ENCODE peak calls at places on chromosomes 11 and 22, in five cellular contexts. G is neural progenitor cell, R is left ventricle myocardium inferior, P is RWPE2, V is esophagus squamous epithelium. F is an unnamed sample.

GRCh38 chr11:76524461-76524860 is 79.6 kb downstream of the EMSY start:
- DNase-seq in R (no peak), G (no peak), P (no peak), V (no peak), F (no peak)

GRCh38 chr11:130908770-130909625 is 7.3 kb downstream of the SNX19 start:
- DNase-seq in V (no peak), R (no peak), P (no peak), G (no peak), F (no peak)

GRCh38 chr11:69979632-69980031 is 98.5 kb upstream of the ANO1 start:
- DNase-seq in V (no peak), P (no peak), G (no peak), R (no peak), F (no peak)

GRCh38 chr22:36660510-36660840 is 43.1 kb downstream of the CACNG2 start:
- DNase-seq in R (no peak), G (no peak), P (no peak), V (no peak), F (no peak)

GRCh38 chr11:36403661-36404060 is 106.4 kb downstream of the TRAF6 start:
- DNase-seq in G (no peak), V (no peak), R (no peak), P (no peak), F (no peak)

GRCh38 chr11:118699508-118700220 is 20.2 kb upstream of the TREH start:
- DNase-seq in R (no peak), G (no peak), P (no peak), V (no peak), F (no peak)

GRCh38 chr11:65436412-65437032 is 13.9 kb downstream of the NEAT1 start:
- DNase-seq in G (no peak), P (no peak), V (no peak), R (no peak), F (no peak)

GRCh38 chr11:114377612-114378267 is 22.6 kb downstream of the C11orf71 start:
- DNase-seq in G (no peak), P (no peak), V (no peak), R (no peak), F (no peak)

GRCh38 chr11:105466582-105467228 is 143.2 kb upstream of the GRIA4 start:
- DNase-seq in R (no peak), P (peak; percentile 72), G (no peak), V (no peak), F (no peak)

GRCh38 chr11:76591416-76591815 is 79.1 kb downstream of the LRRC32 start:
- DNase-seq in G (no peak), P (no peak), R (no peak), V (no peak), F (no peak)

GRCh38 chr22:46047841-46048595 is 71.1 kb upstream of the WNT7B start:
- DNase-seq in V (no peak), G (no peak), R (peak; percentile 44), P (peak; percentile 34), F (no peak)

GRCh38 chr11:75465701-75466531 is 32.9 kb upstream of the KLHL35 start:
- DNase-seq in G (peak; percentile 64), P (no peak), R (no peak), V (no peak), F (peak; percentile 41)

GRCh38 chr11:65615950-65616574 is 486 bp downstream of the PCNX3 start:
- DNase-seq in R (peak; percentile 58), V (no peak), P (no peak), G (peak; percentile 69), F (peak; percentile 69)

GRCh38 chr11:67640021-67640757 is 626 bp upstream of the TBX10 start:
- DNase-seq in G (peak; percentile 85), V (no peak), R (no peak), P (peak; percentile 60), F (peak; percentile 82)

GRCh38 chr11:120710354-120711187 is 199.0 kb downstream of the GRIK4 start:
- DNase-seq in R (no peak), P (peak; percentile 80), V (no peak), G (peak; percentile 72), F (no peak)

GRCh38 chr11:120712014-120712413 is 200.5 kb downstream of the GRIK4 start:
- DNase-seq in V (no peak), P (no peak), G (no peak), R (no peak), F (no peak)

GRCh38 chr11:120714448-120714847 is 202.9 kb downstream of the GRIK4 start:
- DNase-seq in V (no peak), G (no peak), R (no peak), P (no peak), F (no peak)

GRCh38 chr11:120715239-120715638 is 203.7 kb downstream of the GRIK4 start:
- DNase-seq in P (no peak), R (no peak), V (no peak), G (peak; percentile 37), F (no peak)

DNA sequence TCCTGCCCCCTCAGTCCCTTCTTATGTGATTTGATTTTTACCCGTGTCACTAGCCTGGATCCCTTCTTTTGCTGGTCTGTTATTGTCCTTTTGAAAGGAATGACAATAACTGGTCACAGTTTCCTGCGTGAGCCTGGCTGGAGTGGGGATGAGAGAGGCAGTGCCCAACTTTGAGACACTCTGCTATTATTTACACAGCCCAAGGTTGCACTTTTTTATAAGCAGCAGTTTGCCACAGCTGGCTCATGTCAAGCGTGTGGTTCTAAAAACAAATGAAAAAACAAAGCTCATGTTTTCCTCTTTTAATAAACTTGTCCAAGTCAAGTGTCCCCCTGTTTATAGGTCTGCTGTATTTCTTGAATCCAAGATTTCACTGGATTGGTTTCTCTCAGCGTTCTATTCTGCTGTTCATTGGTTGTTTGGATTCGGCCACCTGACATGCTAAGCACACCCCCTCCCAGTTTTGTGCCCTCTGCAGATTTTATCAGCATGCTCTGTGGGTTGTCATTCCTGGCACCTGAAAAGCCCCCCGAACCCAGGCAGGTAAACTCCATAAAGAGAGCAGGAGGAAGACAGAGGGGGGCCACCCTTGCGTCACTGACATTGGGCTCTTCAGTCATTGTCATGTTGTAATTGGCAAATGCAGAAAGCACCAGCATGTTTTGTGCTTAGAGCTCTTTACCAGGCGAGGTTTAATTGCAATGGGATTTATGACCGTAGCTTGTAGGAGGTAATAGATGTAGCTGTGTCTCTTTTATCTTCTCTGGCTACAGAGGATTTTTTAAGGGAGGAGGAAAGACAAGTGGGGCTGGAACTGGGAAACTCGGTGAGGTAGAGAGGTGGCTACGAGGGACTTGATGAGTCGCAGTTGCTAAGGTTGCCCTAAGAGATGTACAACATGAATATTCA is 201.6 kb downstream of the GRIK4 start:
- DNase-seq in P (no peak), R (no peak), G (no peak), V (no peak), F (no peak)
- H3K27ac ChIP-seq in P (no peak overlapping the region), R (no peak overlapping the region), G (no peak overlapping the region), V (no peak overlapping the region), F (no peak overlapping the region)

GRCh38 chr22:47335958-47336357 is 573.5 kb downstream of the TBC1D22A start:
- DNase-seq in V (no peak), G (no peak), P (no peak), R (no peak), F (no peak)
- H3K9me3 ChIP-seq in V (no peaks in the 10 kb centered on the region), G (peaks cover 25% of the 10 kb centered on the region), P (peaks cover 2% of the 10 kb centered on the region), R (peaks cover 11% of the 10 kb centered on the region), F (no peaks in the 10 kb centered on the region)

DNA sequence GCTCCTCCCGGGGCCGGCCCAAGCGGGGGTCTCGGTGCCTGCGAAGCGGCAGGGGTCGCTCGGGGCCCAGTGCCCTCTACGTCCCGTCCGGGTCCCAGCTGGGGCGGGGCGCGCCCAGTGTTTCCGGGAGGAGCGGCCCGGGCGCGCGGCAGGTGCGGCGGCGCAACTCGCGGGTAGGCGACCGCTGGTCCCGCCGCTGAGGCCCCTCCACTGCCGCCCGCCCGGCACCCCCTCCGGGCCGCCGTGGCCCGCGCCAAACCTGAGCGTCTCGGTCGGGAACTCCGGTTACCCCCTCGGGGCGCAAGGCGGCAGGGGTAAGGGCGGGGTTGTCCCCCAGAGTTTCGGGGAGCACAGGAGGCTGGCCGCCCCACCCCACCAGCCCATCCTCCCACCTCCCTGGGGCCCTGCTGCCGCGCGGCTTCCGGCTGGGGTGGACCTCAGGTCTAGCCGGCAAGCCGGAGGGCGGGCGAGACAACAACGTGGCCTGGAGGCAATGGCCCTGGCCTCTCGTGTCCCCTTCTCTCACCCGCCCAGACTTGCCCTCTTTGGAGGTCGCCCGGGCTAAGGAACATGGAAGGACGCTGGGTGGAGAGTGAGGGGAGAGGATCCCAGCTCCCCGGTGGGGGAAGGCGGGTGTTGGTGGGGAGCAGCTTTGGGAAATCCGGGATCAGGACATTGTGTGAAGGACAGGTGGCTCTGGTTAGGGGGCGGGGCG is 416 bp upstream of the CRACR2B start:
- DNase-seq in V (no peak), G (peak; percentile 73), P (no peak), R (no peak), F (peak; percentile 94)
- H3K27ac ChIP-seq in V (peak overlapping the region; percentile 26), G (no peak overlapping the region), P (no peak overlapping the region), R (peak overlapping the region; percentile 92), F (peak overlapping the region; percentile 97)

DNA sequence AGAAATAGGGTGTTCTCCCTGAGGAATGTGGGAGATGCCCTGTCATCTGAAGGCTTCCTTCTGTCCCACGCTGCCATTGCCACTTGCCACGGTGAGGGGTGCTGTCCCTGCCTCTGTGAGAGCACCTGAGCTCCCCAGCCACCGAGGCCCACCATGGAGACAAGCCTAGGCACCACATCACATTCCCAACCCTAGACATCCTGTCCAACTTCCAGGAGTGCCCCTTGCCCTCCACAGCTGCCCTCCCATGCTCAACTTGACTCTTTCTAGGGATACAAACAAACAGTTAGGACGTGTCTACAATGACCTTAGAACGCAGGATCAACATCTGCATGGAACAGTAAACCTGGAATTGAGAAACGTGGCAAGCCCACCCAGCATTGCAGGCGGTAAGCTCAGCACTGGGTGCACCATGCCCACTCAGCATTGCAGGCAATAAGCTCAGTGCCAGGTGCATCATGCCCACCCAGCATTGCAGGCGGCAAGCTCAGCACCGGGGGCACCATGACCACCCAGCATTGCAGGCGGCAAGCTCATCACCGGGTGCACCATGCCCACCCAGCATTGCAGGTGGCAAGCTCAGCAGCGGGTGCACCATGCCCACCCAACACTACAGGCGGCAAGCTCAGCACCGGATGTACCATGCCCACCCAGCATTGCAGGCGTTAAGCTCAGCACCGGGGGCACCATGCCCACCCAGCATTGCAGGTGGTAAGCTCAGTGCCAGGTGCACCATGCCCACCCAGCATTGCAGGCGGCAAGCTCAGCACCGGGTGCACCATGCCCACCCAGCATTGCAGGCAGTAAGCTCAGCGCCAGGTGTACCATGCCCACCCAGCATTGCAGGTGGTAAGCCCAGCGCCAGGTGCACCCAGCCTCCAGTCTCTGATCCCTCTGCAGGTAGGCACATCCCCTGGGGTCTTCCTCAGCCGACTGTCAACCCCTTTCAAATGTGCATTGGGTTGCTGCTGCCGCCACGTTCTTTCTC is 1463.9 kb downstream of the TBC1D22A start:
- DNase-seq in R (no peak), G (no peak), P (no peak), V (no peak), F (no peak)
- H3K9me3 ChIP-seq in R (peaks cover 19% of the 10 kb centered on the region), G (no peaks in the 10 kb centered on the region), P (no peaks in the 10 kb centered on the region), V (no peaks in the 10 kb centered on the region), F (no peaks in the 10 kb centered on the region)